ENCODE peak calls at places on chromosomes 3 and 15, in eight cellular contexts. One of them, this sample, is unnamed.

GRCh38 chr3:165852150-165852549 is 14.9 kb upstream of the BCHE start:
- DNase-seq in NT2/D1: no peak
- DNase-seq in amniotic stem cell: no peak
- DNase-seq in right cardiac atrium: no peak
- DNase-seq in stimulated activated CD8-positive, alpha-beta memory T cell treated with anti-CD3 and anti-CD28 coated beads, Interleukin-12 subunit alpha, Interleukin-12 subunit beta, amount 100 ng/mL, for 1 hour: no peak
- DNase-seq in COLO829: no peak
- DNase-seq in cardiac fibroblast: no peak
- DNase-seq in epithelial cell of esophagus: no peak
- DNase-seq in this sample: no peak

GRCh38 chr15:82936966-82937647 is 15.4 kb downstream of the HOMER2 start:
- DNase-seq in COLO829: no peak
- DNase-seq in epithelial cell of esophagus: peak; percentile 98
- DNase-seq in NT2/D1: no peak
- DNase-seq in right cardiac atrium: no peak
- DNase-seq in cardiac fibroblast: no peak
- DNase-seq in amniotic stem cell: no peak
- DNase-seq in stimulated activated CD8-positive, alpha-beta memory T cell treated with anti-CD3 and anti-CD28 coated beads, Interleukin-12 subunit alpha, Interleukin-12 subunit beta, amount 100 ng/mL, for 1 hour: no peak
- DNase-seq in this sample: peak; percentile 96

GRCh38 chr15:72131922-72132321 is 13.7 kb downstream of the SENP8 start:
- DNase-seq in cardiac fibroblast: no peak
- DNase-seq in NT2/D1: no peak
- DNase-seq in amniotic stem cell: no peak
- DNase-seq in right cardiac atrium: no peak
- DNase-seq in stimulated activated CD8-positive, alpha-beta memory T cell treated with anti-CD3 and anti-CD28 coated beads, Interleukin-12 subunit alpha, Interleukin-12 subunit beta, amount 100 ng/mL, for 1 hour: no peak
- DNase-seq in COLO829: no peak
- DNase-seq in epithelial cell of esophagus: no peak
- DNase-seq in this sample: no peak

GRCh38 chr3:155805802-155806618 is at the start of gene C3orf33:
- DNase-seq in COLO829: peak; percentile 56
- DNase-seq in right cardiac atrium: peak; percentile 90
- DNase-seq in epithelial cell of esophagus: peak; percentile 64
- DNase-seq in amniotic stem cell: no peak
- DNase-seq in NT2/D1: peak; percentile 57
- DNase-seq in stimulated activated CD8-positive, alpha-beta memory T cell treated with anti-CD3 and anti-CD28 coated beads, Interleukin-12 subunit alpha, Interleukin-12 subunit beta, amount 100 ng/mL, for 1 hour: peak; percentile 58
- DNase-seq in cardiac fibroblast: peak; percentile 62
- DNase-seq in this sample: peak; percentile 74

GRCh38 chr3:102123590-102124190 is 274.4 kb downstream of the NFKBIZ start:
- DNase-seq in COLO829: no peak
- DNase-seq in amniotic stem cell: no peak
- DNase-seq in epithelial cell of esophagus: peak; percentile 88
- DNase-seq in cardiac fibroblast: peak; percentile 13
- DNase-seq in right cardiac atrium: no peak
- DNase-seq in NT2/D1: no peak
- DNase-seq in stimulated activated CD8-positive, alpha-beta memory T cell treated with anti-CD3 and anti-CD28 coated beads, Interleukin-12 subunit alpha, Interleukin-12 subunit beta, amount 100 ng/mL, for 1 hour: no peak
- DNase-seq in this sample: no peak

GRCh38 chr3:66372681-66373350 is 128.0 kb downstream of the LRIG1 start:
- DNase-seq in stimulated activated CD8-positive, alpha-beta memory T cell treated with anti-CD3 and anti-CD28 coated beads, Interleukin-12 subunit alpha, Interleukin-12 subunit beta, amount 100 ng/mL, for 1 hour: peak; percentile 27
- DNase-seq in NT2/D1: peak; percentile 28
- DNase-seq in COLO829: no peak
- DNase-seq in amniotic stem cell: no peak
- DNase-seq in cardiac fibroblast: peak; percentile 15
- DNase-seq in right cardiac atrium: peak; percentile 77
- DNase-seq in epithelial cell of esophagus: peak; percentile 22
- DNase-seq in this sample: peak; percentile 13

GRCh38 chr3:109973733-109974132 is 636.4 kb upstream of the DPPA4 start:
- DNase-seq in NT2/D1: no peak
- DNase-seq in COLO829: no peak
- DNase-seq in amniotic stem cell: no peak
- DNase-seq in epithelial cell of esophagus: peak; percentile 30
- DNase-seq in stimulated activated CD8-positive, alpha-beta memory T cell treated with anti-CD3 and anti-CD28 coated beads, Interleukin-12 subunit alpha, Interleukin-12 subunit beta, amount 100 ng/mL, for 1 hour: no peak
- DNase-seq in cardiac fibroblast: peak; percentile 22
- DNase-seq in right cardiac atrium: no peak
- DNase-seq in this sample: no peak

GRCh38 chr3:129553771-129554170 is 10.8 kb downstream of the H1-8 start:
- DNase-seq in epithelial cell of esophagus: no peak
- DNase-seq in amniotic stem cell: no peak
- DNase-seq in COLO829: no peak
- DNase-seq in cardiac fibroblast: no peak
- DNase-seq in NT2/D1: no peak
- DNase-seq in stimulated activated CD8-positive, alpha-beta memory T cell treated with anti-CD3 and anti-CD28 coated beads, Interleukin-12 subunit alpha, Interleukin-12 subunit beta, amount 100 ng/mL, for 1 hour: no peak
- DNase-seq in right cardiac atrium: peak; percentile 82
- DNase-seq in this sample: no peak

GRCh38 chr15:99168601-99169580 is 64.0 kb downstream of the SYNM start:
- DNase-seq in amniotic stem cell: no peak
- DNase-seq in stimulated activated CD8-positive, alpha-beta memory T cell treated with anti-CD3 and anti-CD28 coated beads, Interleukin-12 subunit alpha, Interleukin-12 subunit beta, amount 100 ng/mL, for 1 hour: no peak
- DNase-seq in COLO829: no peak
- DNase-seq in epithelial cell of esophagus: no peak
- DNase-seq in NT2/D1: no peak
- DNase-seq in cardiac fibroblast: no peak
- DNase-seq in right cardiac atrium: no peak
- DNase-seq in this sample: no peak

GRCh38 chr3:59979542-59979941 is 929.7 kb upstream of the CFAP20DC start:
- DNase-seq in epithelial cell of esophagus: no peak
- DNase-seq in stimulated activated CD8-positive, alpha-beta memory T cell treated with anti-CD3 and anti-CD28 coated beads, Interleukin-12 subunit alpha, Interleukin-12 subunit beta, amount 100 ng/mL, for 1 hour: no peak
- DNase-seq in COLO829: no peak
- DNase-seq in cardiac fibroblast: no peak
- DNase-seq in right cardiac atrium: no peak
- DNase-seq in NT2/D1: no peak
- DNase-seq in amniotic stem cell: no peak
- DNase-seq in this sample: no peak

GRCh38 chr15:35071071-35071470 is 14.0 kb downstream of the NANOGP8 start:
- DNase-seq in NT2/D1: no peak
- DNase-seq in right cardiac atrium: no peak
- DNase-seq in COLO829: no peak
- DNase-seq in epithelial cell of esophagus: no peak
- DNase-seq in stimulated activated CD8-positive, alpha-beta memory T cell treated with anti-CD3 and anti-CD28 coated beads, Interleukin-12 subunit alpha, Interleukin-12 subunit beta, amount 100 ng/mL, for 1 hour: no peak
- DNase-seq in amniotic stem cell: no peak
- DNase-seq in cardiac fibroblast: no peak
- DNase-seq in this sample: no peak

GRCh38 chr15:47961401-47962090 is 159.2 kb upstream of the SLC24A5 start:
- DNase-seq in cardiac fibroblast: no peak
- DNase-seq in right cardiac atrium: no peak
- DNase-seq in amniotic stem cell: no peak
- DNase-seq in NT2/D1: no peak
- DNase-seq in stimulated activated CD8-positive, alpha-beta memory T cell treated with anti-CD3 and anti-CD28 coated beads, Interleukin-12 subunit alpha, Interleukin-12 subunit beta, amount 100 ng/mL, for 1 hour: no peak
- DNase-seq in epithelial cell of esophagus: peak; percentile 12
- DNase-seq in COLO829: no peak
- DNase-seq in this sample: no peak

GRCh38 chr3:161925749-161926360 is 429.2 kb downstream of the OTOL1 start:
- DNase-seq in NT2/D1: no peak
- DNase-seq in COLO829: no peak
- DNase-seq in epithelial cell of esophagus: peak; percentile 5
- DNase-seq in right cardiac atrium: no peak
- DNase-seq in stimulated activated CD8-positive, alpha-beta memory T cell treated with anti-CD3 and anti-CD28 coated beads, Interleukin-12 subunit alpha, Interleukin-12 subunit beta, amount 100 ng/mL, for 1 hour: no peak
- DNase-seq in cardiac fibroblast: no peak
- DNase-seq in amniotic stem cell: no peak
- DNase-seq in this sample: no peak

This sample was measured in kidney tubule cell.